ENCODE peak calls at places on chromosomes 13 and 19, in four cellular contexts. H is WTC11, Y is GM12878, K is K562. S is an unnamed sample.

GRCh38 chr13:78649997-78650724 is 8.8 kb downstream of the OBI1 start:
- DNase-seq in K (no peak), Y (no peak), H (no peak), S (no peak)

GRCh38 chr19:38676023-38676877 is 28.8 kb downstream of the ACTN4 start:
- DNase-seq in Y (no peak), H (no peak), K (peak), S (no peak)

GRCh38 chr19:58568731-58569130 is 4.4 kb downstream of the MZF1 start:
- DNase-seq in K (no peak), Y (no peak), H (no peak), S (no peak)

GRCh38 chr19:533485-534058 is 2.0 kb downstream of the CDC34 start:
- DNase-seq in Y (no peak), H (no peak), K (peak), S (no peak)

GRCh38 chr13:59710995-59711701 is 452.6 kb downstream of the DIAPH3 start:
- DNase-seq in H (no peak), K (no peak), Y (no peak), S (no peak)

GRCh38 chr13:104625196-104625595 is 1559.0 kb upstream of the SLC10A2 start:
- DNase-seq in K (no peak), H (no peak), Y (no peak), S (no peak)

GRCh38 chr19:19064811-19065745 is 1.3 kb downstream of the SLC25A42 start:
- DNase-seq in K (peak), H (peak), Y (no peak), S (no peak)

GRCh38 chr19:2261438-2262172 is 5.4 kb upstream of the JSRP1 start:
- DNase-seq in K (no peak), Y (no peak), H (peak), S (no peak)

GRCh38 chr13:72137782-72138181 is 270.8 kb upstream of the DACH1 start:
- DNase-seq in K (no peak), H (no peak), Y (no peak), S (no peak)

GRCh38 chr19:38158730-38159129 is 65.3 kb downstream of the DPF1 start:
- DNase-seq in Y (no peak), K (no peak), H (no peak), S (no peak)

GRCh38 chr13:44617648-44618047 is 41.5 kb upstream of the TSC22D1 start:
- DNase-seq in H (no peak), K (no peak), Y (no peak), S (no peak)

GRCh38 chr19:10390652-10391286 is 10.4 kb upstream of the TYK2 start:
- DNase-seq in Y (no peak), H (peak), K (peak), S (peak)

GRCh38 chr19:15871570-15871969 is 26.3 kb downstream of the CYP4F2 start:
- DNase-seq in K (peak), H (peak), Y (no peak), S (no peak)

GRCh38 chr19:10662384-10663251 is 8.5 kb downstream of the ILF3 start:
- DNase-seq in K (peak), Y (no peak), H (no peak), S (no peak)

GRCh38 chr13:30796833-30797601 is 61.7 kb downstream of the ALOX5AP start:
- DNase-seq in K (no peak), Y (no peak), H (no peak), S (no peak)

GRCh38 chr19:56258272-56258671 is 14.3 kb upstream of the EDDM13 start:
- DNase-seq in H (no peak), Y (no peak), K (peak), S (no peak)

GRCh38 chr19:53768401-53768800 is 55.7 kb downstream of the NLRP12 start:
- DNase-seq in Y (no peak), K (no peak), H (no peak), S (no peak)

GRCh38 chr19:15424692-15425272 is 6.0 kb upstream of the AKAP8L start:
- DNase-seq in Y (no peak), H (no peak), K (no peak), S (no peak)

GRCh38 chr13:80437212-80437611 is 96.3 kb upstream of the SPRY2 start:
- DNase-seq in K (no peak), H (no peak), Y (no peak), S (no peak)

GRCh38 chr13:80438521-80438920 is 97.6 kb upstream of the SPRY2 start:
- DNase-seq in H (no peak), Y (no peak), K (no peak), S (no peak)

GRCh38 chr13:80442613-80443012 is 101.7 kb upstream of the SPRY2 start:
- DNase-seq in H (no peak), K (no peak), Y (no peak), S (no peak)

GRCh38 chr13:80444240-80445015 is 103.5 kb upstream of the SPRY2 start:
- DNase-seq in Y (no peak), H (no peak), K (no peak), S (no peak)

DNA sequence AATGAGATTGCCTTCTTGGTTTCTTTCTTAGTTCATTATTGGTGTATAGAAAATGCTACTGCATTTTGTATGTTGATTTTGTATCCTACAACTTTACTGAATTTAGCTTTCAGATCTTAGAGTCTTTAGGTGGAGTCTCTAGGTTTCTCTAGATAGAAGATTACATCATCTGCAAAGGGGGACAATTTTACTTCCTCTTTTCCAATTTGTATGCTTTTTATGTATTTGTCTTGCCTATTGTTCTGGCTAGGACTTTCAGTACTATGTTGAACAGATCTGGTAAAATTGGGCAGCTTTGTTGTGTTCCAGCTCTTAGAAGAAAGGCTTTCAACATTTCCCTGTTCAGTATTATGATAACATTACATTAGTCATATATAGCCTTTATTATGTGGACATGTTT is 101.0 kb upstream of the SPRY2 start:
- DNase-seq in K (no peak), H (no peak), Y (no peak), S (no peak)
- TF ChIP-seq TCF7 in K (no peak), H (no peak), Y (no peak), S (no peak)

GRCh38 chr13:27522847-27523246 is 72.5 kb upstream of the MTIF3 start:
- DNase-seq in K (no peak), Y (no peak), H (no peak), S (no peak)

GRCh38 chr13:27528908-27529307 is 78.5 kb upstream of the MTIF3 start:
- DNase-seq in Y (no peak), H (no peak), K (no peak), S (no peak)

GRCh38 chr13:27526516-27526915 is 76.2 kb upstream of the MTIF3 start:
- DNase-seq in H (no peak), K (no peak), Y (no peak), S (no peak)

GRCh38 chr13:27524981-27525975 is 74.9 kb upstream of the MTIF3 start:
- DNase-seq in H (no peak), K (no peak), Y (no peak), S (no peak)

GRCh38 chr13:27523345-27524073 is 73.1 kb upstream of the MTIF3 start:
- DNase-seq in Y (no peak), K (no peak), H (no peak), S (no peak)
- TF ChIP-seq TCF7 in Y (no peak), K (no peak), H (no peak), S (no peak)

DNA sequence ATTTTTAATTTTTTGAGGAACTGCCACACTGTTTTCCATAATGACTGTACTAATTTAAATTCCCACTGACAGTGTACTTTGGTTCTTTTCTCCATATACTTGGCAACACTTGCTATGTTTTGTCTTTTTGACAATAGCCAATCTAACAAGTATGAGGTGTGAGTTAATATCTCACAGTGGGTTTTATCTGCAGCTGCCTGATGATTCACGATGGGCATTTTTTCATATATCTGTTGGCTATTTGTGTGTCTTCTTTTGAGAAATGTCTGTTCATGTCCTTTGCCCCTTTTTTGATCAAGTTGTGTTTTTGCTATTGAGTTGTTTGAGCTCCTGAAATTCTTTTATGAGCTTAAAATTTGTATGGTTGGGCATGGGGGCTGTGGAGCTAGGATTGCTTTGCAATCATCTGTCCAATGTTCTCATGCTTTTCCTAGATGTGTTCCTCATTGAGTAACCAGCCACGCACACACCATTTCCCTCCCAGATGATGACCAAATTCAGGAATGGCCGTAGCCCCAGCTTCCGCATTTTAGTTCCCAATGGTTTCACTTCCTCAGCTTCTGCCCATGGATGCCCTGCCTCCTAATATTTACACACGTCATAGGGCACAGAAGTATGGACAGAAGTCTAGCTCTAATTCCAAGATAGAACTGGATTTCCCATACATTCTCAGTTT is 379.9 kb upstream of the SGCG start:
- DNase-seq in H (no peak), K (no peak), Y (peak), S (no peak)
- TF ChIP-seq TCF7 in H (no peak), K (no peak), Y (no peak), S (no peak)

DNA sequence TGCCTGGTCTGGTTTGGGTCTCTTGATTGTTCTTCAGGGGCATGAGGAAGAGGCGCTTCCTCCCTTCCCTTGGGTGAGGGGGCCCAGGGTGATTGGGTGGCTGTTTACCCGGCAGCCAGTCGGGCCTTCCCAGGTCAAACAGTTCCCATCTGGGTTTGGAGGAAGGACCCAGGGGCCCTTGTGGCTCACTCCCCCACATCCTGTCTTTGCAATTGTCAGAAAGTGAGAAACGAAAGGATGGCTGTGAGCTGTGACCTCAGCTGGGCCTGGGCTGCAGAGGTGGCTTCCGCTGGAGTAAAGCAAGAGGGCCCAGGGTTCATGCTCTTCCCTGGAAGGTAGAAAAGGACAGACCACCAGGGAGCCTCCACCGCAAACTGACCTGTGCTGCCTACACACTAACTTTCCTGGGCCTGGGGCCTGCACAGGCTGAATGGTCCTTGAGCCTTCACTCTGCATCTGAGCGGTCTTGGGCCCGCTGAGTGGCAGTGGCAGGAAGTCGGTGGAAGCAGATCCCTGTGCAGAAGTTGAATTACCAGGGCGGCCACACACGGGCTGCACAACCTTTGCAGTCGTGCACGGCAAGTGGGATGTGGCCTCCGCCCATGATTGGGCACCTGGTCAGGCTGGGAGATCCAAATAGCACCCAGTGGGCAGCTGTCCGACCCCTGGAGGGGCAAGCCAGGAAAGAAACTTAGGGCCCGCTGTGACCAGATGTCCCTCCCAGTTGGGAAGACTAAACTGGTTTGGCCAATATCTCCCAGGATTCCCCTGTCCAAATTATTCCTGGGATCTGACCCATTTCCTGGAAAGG is 5.3 kb upstream of the CD79A start:
- DNase-seq in K (no peak), H (no peak), Y (peak), S (no peak)
- TF ChIP-seq TCF7 in K (no peak), H (no peak), Y (peak), S (no peak)

GRCh38 chr19:49196527-49197240 is 39.1 kb downstream of the TRPM4 start:
- DNase-seq in H (no peak), Y (no peak), K (peak), S (no peak)

GRCh38 chr19:49190781-49191180 is 33.2 kb downstream of the TRPM4 start:
- DNase-seq in Y (no peak), K (no peak), H (no peak), S (no peak)

GRCh38 chr19:49189259-49189658 is 31.7 kb downstream of the TRPM4 start:
- DNase-seq in H (no peak), K (no peak), Y (no peak), S (no peak)

GRCh38 chr19:49193822-49194394 is 36.3 kb downstream of the TRPM4 start:
- DNase-seq in K (no peak), Y (no peak), H (no peak), S (no peak)

DNA sequence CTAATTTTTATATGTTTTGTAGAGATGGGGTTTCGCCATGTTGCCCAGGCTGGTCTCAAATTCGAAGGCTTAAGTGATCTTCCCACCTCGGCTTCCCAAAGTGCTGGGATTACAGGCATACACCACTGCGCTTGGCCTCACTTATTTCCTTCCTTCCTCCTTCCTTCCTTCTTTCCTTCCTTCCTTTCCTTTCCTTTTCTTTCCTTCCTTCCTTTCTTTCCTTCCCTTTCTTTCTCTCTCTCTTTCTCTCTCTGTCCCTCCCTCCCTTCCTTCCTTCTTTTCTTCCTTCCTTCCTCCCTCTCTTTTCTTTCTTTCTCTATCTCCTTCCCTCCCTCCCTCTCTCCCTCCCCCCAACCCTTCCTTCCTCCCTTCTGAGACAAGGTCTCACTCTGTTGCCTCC is 36.8 kb downstream of the TRPM4 start:
- DNase-seq in K (no peak), H (no peak), Y (no peak), S (no peak)
- TF ChIP-seq TCF7 in K (no peak), H (no peak), Y (no peak), S (no peak)

DNA sequence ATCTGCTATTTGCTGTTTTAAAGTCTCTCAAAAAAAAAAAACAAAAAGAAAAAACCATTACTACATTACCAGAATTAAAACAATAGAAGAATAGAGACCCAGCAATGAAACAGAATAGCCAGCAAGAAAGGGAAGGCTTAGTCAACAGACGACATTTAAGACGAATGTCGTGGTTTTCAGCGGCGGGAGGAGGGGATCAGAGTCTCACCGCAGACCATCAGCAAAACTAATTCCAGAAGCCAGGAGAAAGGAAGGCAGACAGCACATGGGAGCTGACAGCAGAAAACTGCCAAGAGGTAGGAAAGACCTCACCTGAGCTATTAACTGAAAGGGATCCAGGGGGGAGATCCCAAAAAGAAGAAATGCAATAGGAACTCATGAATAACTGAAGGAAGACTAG is 128.9 kb downstream of the RNF17 start:
- DNase-seq in K (no peak), Y (no peak), H (no peak), S (no peak)
- TF ChIP-seq TCF7 in K (no peak), Y (no peak), H (no peak), S (no peak)